ENCODE peak calls at places on chromosomes 12 and 14, in nine cellular contexts. One of them, this sample, is unnamed.

GRCh38 chr14:68780358-68781160 is 12.3 kb downstream of the ZFP36L1 start:
- DNase-seq in hepatocyte: peak
- DNase-seq in CD8-positive, alpha-beta T cell: peak
- DNase-seq in heart left ventricle: peak
- DNase-seq in sigmoid colon: peak
- DNase-seq in CD4-positive, alpha-beta memory T cell: peak
- DNase-seq in adipocyte: peak
- DNase-seq in NB4: peak
- DNase-seq in IMR-90: peak
- DNase-seq in this sample: peak

GRCh38 chr12:93025145-93026103 is 96.3 kb upstream of the EEA1 start:
- DNase-seq in hepatocyte: peak
- DNase-seq in CD8-positive, alpha-beta T cell: no peak
- DNase-seq in heart left ventricle: no peak
- DNase-seq in sigmoid colon: no peak
- DNase-seq in CD4-positive, alpha-beta memory T cell: no peak
- DNase-seq in adipocyte: peak
- DNase-seq in NB4: peak
- DNase-seq in IMR-90: peak
- DNase-seq in this sample: peak

GRCh38 chr12:32025906-32026305 is 66.7 kb downstream of the RESF1 start:
- DNase-seq in hepatocyte: no peak
- DNase-seq in CD8-positive, alpha-beta T cell: peak
- DNase-seq in heart left ventricle: no peak
- DNase-seq in sigmoid colon: no peak
- DNase-seq in CD4-positive, alpha-beta memory T cell: peak
- DNase-seq in adipocyte: no peak
- DNase-seq in NB4: no peak
- DNase-seq in IMR-90: no peak
- DNase-seq in this sample: peak

GRCh38 chr12:9646794-9647622 is 22.5 kb upstream of the CLEC2D start:
- DNase-seq in hepatocyte: peak
- DNase-seq in CD8-positive, alpha-beta T cell: no peak
- DNase-seq in heart left ventricle: no peak
- DNase-seq in sigmoid colon: no peak
- DNase-seq in CD4-positive, alpha-beta memory T cell: no peak
- DNase-seq in adipocyte: peak
- DNase-seq in NB4: peak
- DNase-seq in IMR-90: peak
- DNase-seq in this sample: peak

GRCh38 chr14:92984082-92984788 is 61.3 kb downstream of the CHGA start:
- DNase-seq in hepatocyte: no peak
- DNase-seq in CD8-positive, alpha-beta T cell: no peak
- DNase-seq in heart left ventricle: no peak
- DNase-seq in sigmoid colon: no peak
- DNase-seq in CD4-positive, alpha-beta memory T cell: no peak
- DNase-seq in adipocyte: peak
- DNase-seq in NB4: no peak
- DNase-seq in IMR-90: no peak
- DNase-seq in this sample: no peak

GRCh38 chr12:80864046-80864735 is 73.5 kb downstream of the LIN7A start:
- DNase-seq in hepatocyte: no peak
- DNase-seq in CD8-positive, alpha-beta T cell: no peak
- DNase-seq in heart left ventricle: no peak
- DNase-seq in sigmoid colon: no peak
- DNase-seq in CD4-positive, alpha-beta memory T cell: no peak
- DNase-seq in adipocyte: peak
- DNase-seq in NB4: no peak
- DNase-seq in IMR-90: peak
- DNase-seq in this sample: no peak

GRCh38 chr14:79383031-79383430 is 828.3 kb downstream of the DIO2 start:
- DNase-seq in hepatocyte: no peak
- DNase-seq in CD8-positive, alpha-beta T cell: no peak
- DNase-seq in heart left ventricle: no peak
- DNase-seq in sigmoid colon: no peak
- DNase-seq in CD4-positive, alpha-beta memory T cell: no peak
- DNase-seq in adipocyte: no peak
- DNase-seq in NB4: no peak
- DNase-seq in IMR-90: no peak
- DNase-seq in this sample: no peak

GRCh38 chr12:68327896-68328295 is 4.3 kb downstream of the MDM1 start:
- DNase-seq in hepatocyte: no peak
- DNase-seq in CD8-positive, alpha-beta T cell: no peak
- DNase-seq in heart left ventricle: no peak
- DNase-seq in sigmoid colon: no peak
- DNase-seq in CD4-positive, alpha-beta memory T cell: no peak
- DNase-seq in adipocyte: no peak
- DNase-seq in NB4: no peak
- DNase-seq in IMR-90: no peak
- DNase-seq in this sample: no peak

GRCh38 chr14:79605863-79606262 is 605.4 kb downstream of the DIO2 start:
- DNase-seq in hepatocyte: no peak
- DNase-seq in CD8-positive, alpha-beta T cell: no peak
- DNase-seq in heart left ventricle: no peak
- DNase-seq in sigmoid colon: no peak
- DNase-seq in CD4-positive, alpha-beta memory T cell: no peak
- DNase-seq in adipocyte: no peak
- DNase-seq in NB4: no peak
- DNase-seq in IMR-90: no peak
- DNase-seq in this sample: no peak

GRCh38 chr14:103594265-103594664 is 31.5 kb downstream of the COA8 start:
- DNase-seq in hepatocyte: no peak
- DNase-seq in CD8-positive, alpha-beta T cell: no peak
- DNase-seq in heart left ventricle: peak
- DNase-seq in sigmoid colon: peak
- DNase-seq in CD4-positive, alpha-beta memory T cell: no peak
- DNase-seq in adipocyte: peak
- DNase-seq in NB4: no peak
- DNase-seq in IMR-90: peak
- DNase-seq in this sample: no peak

GRCh38 chr12:17928708-17929366 is 161.2 kb downstream of the RERGL start:
- DNase-seq in hepatocyte: peak
- DNase-seq in CD8-positive, alpha-beta T cell: no peak
- DNase-seq in heart left ventricle: no peak
- DNase-seq in sigmoid colon: no peak
- DNase-seq in CD4-positive, alpha-beta memory T cell: no peak
- DNase-seq in adipocyte: peak
- DNase-seq in NB4: no peak
- DNase-seq in IMR-90: peak
- DNase-seq in this sample: no peak

GRCh38 chr12:127685476-127686234 is 581.3 kb upstream of the TMEM132C start:
- DNase-seq in hepatocyte: no peak
- DNase-seq in CD8-positive, alpha-beta T cell: no peak
- DNase-seq in heart left ventricle: no peak
- DNase-seq in sigmoid colon: no peak
- DNase-seq in CD4-positive, alpha-beta memory T cell: no peak
- DNase-seq in adipocyte: no peak
- DNase-seq in NB4: no peak
- DNase-seq in IMR-90: no peak
- DNase-seq in this sample: no peak

GRCh38 chr14:58944226-58944769 is 244.2 kb upstream of the DAAM1 start:
- DNase-seq in hepatocyte: peak
- DNase-seq in CD8-positive, alpha-beta T cell: no peak
- DNase-seq in heart left ventricle: no peak
- DNase-seq in sigmoid colon: no peak
- DNase-seq in CD4-positive, alpha-beta memory T cell: no peak
- DNase-seq in adipocyte: no peak
- DNase-seq in NB4: no peak
- DNase-seq in IMR-90: no peak
- DNase-seq in this sample: no peak

GRCh38 chr14:84343637-84344036 is 1186.3 kb upstream of the FLRT2 start:
- DNase-seq in hepatocyte: peak
- DNase-seq in CD8-positive, alpha-beta T cell: no peak
- DNase-seq in heart left ventricle: no peak
- DNase-seq in sigmoid colon: no peak
- DNase-seq in CD4-positive, alpha-beta memory T cell: no peak
- DNase-seq in adipocyte: peak
- DNase-seq in NB4: no peak
- DNase-seq in IMR-90: peak
- DNase-seq in this sample: no peak

GRCh38 chr12:69343357-69343756 is 4.8 kb upstream of the LYZ start:
- DNase-seq in hepatocyte: no peak
- DNase-seq in CD8-positive, alpha-beta T cell: no peak
- DNase-seq in heart left ventricle: no peak
- DNase-seq in sigmoid colon: no peak
- DNase-seq in CD4-positive, alpha-beta memory T cell: no peak
- DNase-seq in adipocyte: no peak
- DNase-seq in NB4: peak
- DNase-seq in IMR-90: no peak
- DNase-seq in this sample: no peak

GRCh38 chr12:16300222-16300621 is 22.7 kb upstream of the SLC15A5 start:
- DNase-seq in hepatocyte: no peak
- DNase-seq in CD8-positive, alpha-beta T cell: no peak
- DNase-seq in heart left ventricle: no peak
- DNase-seq in sigmoid colon: no peak
- DNase-seq in CD4-positive, alpha-beta memory T cell: no peak
- DNase-seq in adipocyte: no peak
- DNase-seq in NB4: no peak
- DNase-seq in IMR-90: peak
- DNase-seq in this sample: no peak

GRCh38 chr12:58601529-58601928 is 318.8 kb downstream of the LRIG3 start:
- DNase-seq in hepatocyte: no peak
- DNase-seq in CD8-positive, alpha-beta T cell: no peak
- DNase-seq in heart left ventricle: no peak
- DNase-seq in sigmoid colon: no peak
- DNase-seq in CD4-positive, alpha-beta memory T cell: no peak
- DNase-seq in adipocyte: no peak
- DNase-seq in NB4: no peak
- DNase-seq in IMR-90: no peak
- DNase-seq in this sample: no peak

GRCh38 chr12:22658214-22658613 is 33.2 kb downstream of the ETNK1 start:
- DNase-seq in hepatocyte: no peak
- DNase-seq in CD8-positive, alpha-beta T cell: no peak
- DNase-seq in heart left ventricle: no peak
- DNase-seq in sigmoid colon: no peak
- DNase-seq in CD4-positive, alpha-beta memory T cell: no peak
- DNase-seq in adipocyte: no peak
- DNase-seq in NB4: no peak
- DNase-seq in IMR-90: peak
- DNase-seq in this sample: no peak

DNA sequence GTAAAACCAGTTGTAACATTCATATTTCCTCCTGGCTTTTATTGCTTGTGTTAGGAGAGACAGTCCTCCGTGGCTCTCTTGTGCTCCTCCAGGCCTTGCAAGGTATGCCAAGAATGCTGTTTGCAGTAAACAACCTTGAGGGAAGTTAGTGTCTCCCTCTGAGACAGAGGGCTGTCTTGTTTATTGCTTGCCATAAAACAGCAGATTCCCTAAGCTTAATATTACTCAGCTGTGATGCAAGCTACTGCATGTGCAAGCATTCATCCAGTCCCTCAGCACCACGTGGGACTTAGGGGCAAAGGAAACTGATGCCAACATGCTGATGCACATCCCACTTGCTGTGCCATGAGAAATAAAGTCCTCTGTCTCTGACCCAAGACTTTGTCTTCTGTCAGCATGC is 6.6 kb downstream of the POMT2 start:
- DNase-seq in hepatocyte: peak
- DNase-seq in CD8-positive, alpha-beta T cell: no peak
- DNase-seq in heart left ventricle: no peak
- DNase-seq in sigmoid colon: peak
- DNase-seq in CD4-positive, alpha-beta memory T cell: no peak
- DNase-seq in adipocyte: peak
- DNase-seq in NB4: no peak
- DNase-seq in IMR-90: peak
- DNase-seq in this sample: no peak
- H3K4me3 ChIP-seq in hepatocyte: no peak
- H3K4me3 ChIP-seq in CD8-positive, alpha-beta T cell: no peak
- H3K4me3 ChIP-seq in heart left ventricle: no peak
- H3K4me3 ChIP-seq in sigmoid colon: no peak
- H3K4me3 ChIP-seq in CD4-positive, alpha-beta memory T cell: no peak
- H3K4me3 ChIP-seq in adipocyte: no peak
- H3K4me3 ChIP-seq in NB4: no peak
- H3K4me3 ChIP-seq in IMR-90: no peak
- H3K4me3 ChIP-seq in this sample: no peak

DNA sequence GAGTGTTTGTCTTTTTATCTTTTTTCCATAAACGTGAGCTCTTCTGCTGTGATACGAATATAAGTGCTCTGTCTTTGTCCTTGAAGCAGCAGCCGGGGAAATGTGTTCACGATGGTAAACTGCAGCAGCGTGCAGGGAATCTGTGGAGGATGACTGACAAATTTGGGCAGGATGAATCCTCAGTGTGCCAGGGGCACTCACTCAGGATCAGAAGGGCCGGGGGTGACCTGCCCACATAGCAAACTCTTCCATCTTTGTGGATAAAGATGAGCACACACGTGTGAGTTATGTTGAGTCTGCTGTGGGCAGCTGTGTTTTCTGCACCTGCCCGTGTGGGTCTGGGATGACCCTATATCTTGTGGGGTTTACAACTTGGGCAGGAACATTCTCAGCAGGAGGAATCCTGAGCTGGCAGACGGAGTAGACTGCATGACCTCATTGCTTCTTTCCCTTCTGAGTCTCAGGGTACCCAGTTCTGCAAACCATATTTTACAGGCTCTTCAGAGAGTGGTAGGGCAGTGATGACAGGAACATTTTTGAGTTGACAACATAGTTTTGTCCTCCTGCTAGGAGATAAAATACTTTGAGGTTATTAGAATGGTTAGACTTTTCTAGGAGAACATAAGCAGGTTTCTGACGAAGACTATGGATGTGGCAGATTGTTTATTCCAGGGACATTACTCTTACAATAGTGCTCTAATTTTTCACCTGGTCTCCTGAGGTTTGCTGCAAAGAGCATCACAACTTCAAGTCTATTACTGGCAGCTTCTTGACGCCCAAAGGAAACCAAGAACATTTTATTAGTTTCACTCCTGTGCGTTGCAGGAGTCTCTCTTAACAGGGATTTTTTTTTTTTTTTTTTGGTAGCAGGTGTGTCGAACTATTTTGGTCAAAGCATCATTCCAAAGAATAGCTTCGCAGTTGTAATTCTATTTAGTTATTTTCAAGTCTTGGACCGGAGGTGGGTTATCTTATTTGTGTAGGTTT is 910 bp downstream of the ANO4 start:
- DNase-seq in hepatocyte: no peak
- DNase-seq in CD8-positive, alpha-beta T cell: no peak
- DNase-seq in heart left ventricle: no peak
- DNase-seq in sigmoid colon: no peak
- DNase-seq in CD4-positive, alpha-beta memory T cell: no peak
- DNase-seq in adipocyte: no peak
- DNase-seq in NB4: no peak
- DNase-seq in IMR-90: no peak
- DNase-seq in this sample: no peak
- H3K4me3 ChIP-seq in hepatocyte: no peak
- H3K4me3 ChIP-seq in CD8-positive, alpha-beta T cell: no peak
- H3K4me3 ChIP-seq in heart left ventricle: no peak
- H3K4me3 ChIP-seq in sigmoid colon: peak
- H3K4me3 ChIP-seq in CD4-positive, alpha-beta memory T cell: no peak
- H3K4me3 ChIP-seq in adipocyte: no peak
- H3K4me3 ChIP-seq in NB4: no peak
- H3K4me3 ChIP-seq in IMR-90: peak
- H3K4me3 ChIP-seq in this sample: no peak

GRCh38 chr12:7189398-7190267 is at the start of gene PEX5:
- DNase-seq in hepatocyte: peak
- DNase-seq in CD8-positive, alpha-beta T cell: peak
- DNase-seq in heart left ventricle: peak
- DNase-seq in sigmoid colon: peak
- DNase-seq in CD4-positive, alpha-beta memory T cell: peak
- DNase-seq in adipocyte: peak
- DNase-seq in NB4: peak
- DNase-seq in IMR-90: peak
- DNase-seq in this sample: peak
- H3K4me3 ChIP-seq in hepatocyte: peak
- H3K4me3 ChIP-seq in CD8-positive, alpha-beta T cell: peak
- H3K4me3 ChIP-seq in heart left ventricle: peak
- H3K4me3 ChIP-seq in sigmoid colon: peak
- H3K4me3 ChIP-seq in CD4-positive, alpha-beta memory T cell: peak
- H3K4me3 ChIP-seq in adipocyte: peak
- H3K4me3 ChIP-seq in NB4: peak
- H3K4me3 ChIP-seq in IMR-90: peak
- H3K4me3 ChIP-seq in this sample: peak

GRCh38 chr12:124921200-124922008 is 7.0 kb upstream of the UBC start:
- DNase-seq in hepatocyte: peak
- DNase-seq in CD8-positive, alpha-beta T cell: peak
- DNase-seq in heart left ventricle: peak
- DNase-seq in sigmoid colon: peak
- DNase-seq in CD4-positive, alpha-beta memory T cell: peak
- DNase-seq in adipocyte: peak
- DNase-seq in NB4: peak
- DNase-seq in IMR-90: peak
- DNase-seq in this sample: peak
- H3K4me3 ChIP-seq in hepatocyte: peak
- H3K4me3 ChIP-seq in CD8-positive, alpha-beta T cell: peak
- H3K4me3 ChIP-seq in heart left ventricle: peak
- H3K4me3 ChIP-seq in sigmoid colon: peak
- H3K4me3 ChIP-seq in CD4-positive, alpha-beta memory T cell: peak
- H3K4me3 ChIP-seq in adipocyte: peak
- H3K4me3 ChIP-seq in NB4: peak
- H3K4me3 ChIP-seq in IMR-90: peak
- H3K4me3 ChIP-seq in this sample: peak